ENCODE peak calls at places on chromosome 15, in nine cellular contexts. H, L, O, J, V, N, D, Y and G are unnamed samples.

GRCh38 chr15:66292261-66293084 is 895 bp upstream of the DIS3L start:
- DNase-seq in H (no peak), D (no peak), V (no peak), N (no peak), O (no peak), Y (no peak), L (no peak), J (no peak), G (no peak)

GRCh38 chr15:53693729-53694533 is 65.5 kb downstream of the WDR72 start:
- DNase-seq in V (no peak), D (no peak), H (no peak), Y (peak; percentile 86), O (peak; percentile 61), N (peak; percentile 31), J (peak; percentile 60), L (no peak), G (peak; percentile 0)

GRCh38 chr15:99485153-99485947 is 80.4 kb upstream of the MEF2A start:
- DNase-seq in D (no peak), Y (no peak), V (no peak), J (no peak), L (no peak), N (no peak), H (no peak), O (peak; percentile 46), G (no peak)

GRCh38 chr15:24856397-24857093 is 98.2 kb upstream of the SNRPN start:
- DNase-seq in L (peak; percentile 79), H (no peak), J (no peak), N (no peak), D (no peak), V (no peak), O (peak; percentile 80), Y (no peak), G (no peak)

GRCh38 chr15:88454867-88455810 is 12.0 kb downstream of the MRPL46 start:
- DNase-seq in L (peak; percentile 69), Y (peak; percentile 67), H (peak; percentile 48), O (peak; percentile 65), D (peak; percentile 53), J (peak; percentile 55), V (peak; percentile 28), N (peak; percentile 80), G (peak; percentile 71)

GRCh38 chr15:100042558-100042957 is 299.2 kb downstream of the ADAMTS17 start:
- DNase-seq in O (no peak), H (no peak), Y (no peak), D (no peak), V (no peak), N (no peak), L (peak; percentile 10), J (no peak), G (peak; percentile 20)

GRCh38 chr15:73924258-73924921 is 1.9 kb upstream of the LOXL1 start:
- DNase-seq in J (peak; percentile 28), Y (no peak), O (no peak), L (peak; percentile 92), N (peak; percentile 43), V (no peak), D (peak; percentile 76), H (no peak), G (peak; percentile 91)

GRCh38 chr15:51237816-51238215 is 100.6 kb downstream of the CYP19A1 start:
- DNase-seq in D (no peak), H (no peak), Y (no peak), N (no peak), V (no peak), L (no peak), O (no peak), J (no peak), G (no peak)

GRCh38 chr15:93378547-93378946 is 289.5 kb upstream of the RGMA start:
- DNase-seq in L (no peak), O (no peak), H (no peak), Y (no peak), J (no peak), V (no peak), D (no peak), N (no peak), G (no peak)

GRCh38 chr15:71440479-71441071 is 325.3 kb downstream of the THSD4 start:
- DNase-seq in V (no peak), H (peak; percentile 27), N (no peak), J (no peak), L (peak; percentile 80), O (no peak), D (peak; percentile 58), Y (no peak), G (peak; percentile 85)

GRCh38 chr15:34012461-34013028 is 26.5 kb downstream of the AVEN start:
- DNase-seq in L (no peak), V (no peak), O (no peak), Y (no peak), N (no peak), J (no peak), H (no peak), D (no peak), G (no peak)

GRCh38 chr15:99006904-99007495 is 592 bp downstream of the PGPEP1L start:
- DNase-seq in V (no peak), O (no peak), Y (no peak), N (no peak), D (no peak), L (no peak), J (no peak), H (no peak), G (no peak)

GRCh38 chr15:71447328-71448250 is 332.3 kb downstream of the THSD4 start:
- DNase-seq in V (no peak), H (no peak), Y (peak; percentile 34), J (no peak), N (no peak), L (peak; percentile 36), D (no peak), O (no peak), G (peak; percentile 49)

GRCh38 chr15:82855286-82856092 is 46.1 kb downstream of the WHAMM start:
- DNase-seq in N (no peak), L (no peak), H (no peak), V (no peak), Y (peak; percentile 14), J (no peak), D (no peak), O (no peak), G (no peak)

GRCh38 chr15:35723852-35724251 is 177.9 kb upstream of the DPH6 start:
- DNase-seq in J (no peak), H (no peak), D (no peak), L (no peak), O (no peak), N (no peak), Y (no peak), V (no peak), G (no peak)

GRCh38 chr15:96076350-96076749 is 254.2 kb upstream of the NR2F2 start:
- DNase-seq in N (no peak), D (no peak), Y (no peak), O (no peak), L (no peak), H (no peak), J (no peak), V (no peak), G (no peak)
- H3K4me3 ChIP-seq in N (no peak overlapping the region), D (no peak overlapping the region), Y (no peak overlapping the region), O (no peak overlapping the region), L (no peak overlapping the region), H (no peak overlapping the region), J (no peak overlapping the region), V (no peak overlapping the region), G (no peak overlapping the region)

DNA sequence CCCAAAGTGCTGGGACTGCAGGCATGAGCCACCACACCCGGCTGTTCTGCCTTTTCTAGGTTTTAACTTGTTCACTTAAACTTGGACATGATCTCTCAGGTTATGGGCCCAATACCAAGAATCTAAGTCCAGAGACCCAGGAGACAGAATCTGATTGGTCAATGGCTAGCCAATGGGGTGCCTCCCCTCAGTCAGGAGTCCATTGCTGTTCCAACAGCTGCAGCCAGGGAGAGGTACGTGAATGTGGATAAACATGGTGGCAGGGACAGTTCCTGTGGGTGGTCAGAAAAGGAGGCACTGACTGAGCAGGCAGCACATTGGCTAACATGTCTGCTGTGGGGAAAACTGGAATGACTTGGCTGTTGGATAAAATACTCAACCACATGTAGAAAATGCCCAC is 140.3 kb downstream of the RPLP1 start:
- DNase-seq in L (no peak), J (no peak), D (no peak), Y (no peak), V (no peak), H (no peak), N (no peak), O (no peak), G (no peak)
- TF ChIP-seq CTCF in L (no peak), J (no peak), D (no peak), Y (no peak), V (no peak), H (no peak), N (no peak), O (no peak), G (no peak)

GRCh38 chr15:67839929-67840746 is at the start of gene RNU6-1:
- DNase-seq in H (peak; percentile 80), Y (peak; percentile 95), N (peak; percentile 95), O (peak; percentile 96), J (peak; percentile 96), V (peak; percentile 92), L (peak; percentile 91), D (peak; percentile 79), G (peak; percentile 90)

GRCh38 chr15:67836955-67837354 is 2.9 kb downstream of the RNU6-1 start:
- DNase-seq in Y (no peak), H (no peak), O (no peak), L (no peak), N (no peak), D (no peak), J (no peak), V (no peak), G (no peak)

GRCh38 chr15:67840747-67841634 is 1.1 kb upstream of the RNU6-1 start:
- DNase-seq in L (peak; percentile 58), O (no peak), J (no peak), D (no peak), N (no peak), Y (no peak), H (peak; percentile 50), V (peak; percentile 45), G (peak; percentile 54)

GRCh38 chr15:67838789-67839332 is 984 bp downstream of the RNU6-1 start:
- DNase-seq in V (peak; percentile 31), J (peak; percentile 86), N (peak; percentile 63), D (no peak), L (no peak), H (peak; percentile 56), Y (peak; percentile 76), O (peak; percentile 77), G (no peak)

GRCh38 chr15:67839358-67839928 is 402 bp downstream of the RNU6-1 start:
- DNase-seq in D (no peak), O (no peak), J (no peak), H (peak; percentile 40), L (peak; percentile 27), V (no peak), Y (no peak), N (no peak), G (peak; percentile 54)
- H3K4me3 ChIP-seq in D (peak overlapping the region; percentile 35), O (peak overlapping the region; percentile 89), J (peak overlapping the region; percentile 82), H (peak overlapping the region; percentile 93), L (peak overlapping the region; percentile 40), V (peak overlapping the region; percentile 97), Y (peak overlapping the region; percentile 74), N (no peak overlapping the region), G (peak overlapping the region; percentile 45)

DNA sequence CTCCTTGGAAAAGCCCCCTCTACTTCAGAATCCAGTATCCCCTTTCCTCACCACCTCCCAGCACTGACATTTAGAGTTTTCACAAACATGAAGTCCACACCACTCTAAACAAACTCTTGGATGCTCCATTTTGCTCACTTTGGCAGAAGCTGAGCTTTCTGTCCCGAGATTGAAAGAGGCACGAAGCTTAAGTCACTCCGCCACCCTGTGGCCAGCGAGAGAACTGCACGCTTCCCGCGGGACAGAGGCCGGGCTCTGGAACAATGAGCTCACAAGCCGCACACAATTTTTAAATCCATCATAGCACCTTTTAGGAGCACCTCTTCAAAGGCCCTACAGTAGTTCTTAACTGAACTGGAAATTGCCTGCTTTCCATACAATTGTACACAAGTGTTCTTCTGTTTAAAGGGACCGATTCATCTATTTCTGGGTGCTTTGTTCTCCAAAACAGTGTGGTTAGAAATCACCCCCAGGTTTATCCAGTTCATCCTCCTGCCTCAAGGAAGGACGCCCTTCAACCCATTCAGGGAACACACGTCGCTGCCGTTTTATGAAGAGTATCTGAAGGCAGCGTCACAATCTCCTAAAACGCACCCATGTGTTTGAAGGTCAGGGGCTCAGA is 226.1 kb downstream of the VPS13C start:
- DNase-seq in H (peak; percentile 34), D (peak; percentile 41), Y (peak; percentile 87), N (peak; percentile 67), J (peak; percentile 81), L (peak; percentile 72), O (peak; percentile 82), V (peak; percentile 95), G (peak; percentile 86)
- TF ChIP-seq CTCF in H (peak; percentile 85), D (peak; percentile 97), Y (no peak), N (peak; percentile 92), J (peak; percentile 99), L (peak; percentile 92), O (peak; percentile 95), V (peak; percentile 86), G (peak; percentile 96)